ENCODE peak calls at places on chromosomes 6 and 20, in seven cellular contexts. B is CD8-positive, alpha-beta T cell; P is kidney; H is pancreas; Y is trophoblast cell; M is A673; I is ascending aorta. U is an unnamed sample.
A peak's percentile ranks its signal among the peaks of the same experiment; 100 is the strongest.

GRCh38 chr6:42808492-42809483 is 26.9 kb downstream of the BICRAL start:
- DNase-seq in H (no peak), B (no peak), M (no peak), P (no peak), I (no peak), Y (no peak), U (no peak)

GRCh38 chr6:148304976-148305375 is 37.7 kb upstream of the SASH1 start:
- DNase-seq in H (no peak), B (no peak), I (no peak), Y (no peak), P (no peak), M (peak; percentile 80), U (no peak)

GRCh38 chr20:35773154-35773751 is 1.4 kb downstream of the PHF20 start:
- DNase-seq in Y (peak; percentile 93), P (no peak), B (peak; percentile 57), M (no peak), H (no peak), I (no peak), U (peak; percentile 53)

GRCh38 chr20:19621072-19621471 is 137.0 kb upstream of the RIN2 start:
- DNase-seq in P (no peak), Y (no peak), M (peak; percentile 79), B (no peak), H (no peak), I (no peak), U (no peak)

GRCh38 chr6:105135907-105136432 is 43.8 kb downstream of the POPDC3 start:
- DNase-seq in M (peak; percentile 7), I (no peak), B (no peak), Y (no peak), P (no peak), H (no peak), U (no peak)

GRCh38 chr20:46214831-46215488 is 93.3 kb downstream of the CDH22 start:
- DNase-seq in P (no peak), B (no peak), Y (no peak), H (no peak), I (no peak), M (peak; percentile 84), U (no peak)

GRCh38 chr20:19633985-19634384 is 124.1 kb upstream of the RIN2 start:
- DNase-seq in P (no peak), B (no peak), I (no peak), Y (no peak), M (peak; percentile 50), H (no peak), U (no peak)

GRCh38 chr6:12058164-12058926 is 46.2 kb downstream of the HIVEP1 start:
- DNase-seq in H (peak; percentile 33), Y (no peak), M (no peak), I (no peak), B (no peak), P (no peak), U (no peak)

GRCh38 chr6:13248053-13248452 is 80.3 kb downstream of the TBC1D7 start:
- DNase-seq in B (no peak), I (no peak), M (peak; percentile 35), Y (no peak), P (no peak), H (peak; percentile 53), U (no peak)

GRCh38 chr6:51350308-51350904 is 531.7 kb downstream of the TFAP2B start:
- DNase-seq in B (no peak), M (peak; percentile 27), I (no peak), H (no peak), Y (no peak), P (no peak), U (no peak)

GRCh38 chr20:2402271-2402980 is 21.7 kb downstream of the TGM6 start:
- DNase-seq in H (no peak), I (no peak), Y (no peak), P (no peak), B (no peak), M (peak; percentile 37), U (no peak)

DNA sequence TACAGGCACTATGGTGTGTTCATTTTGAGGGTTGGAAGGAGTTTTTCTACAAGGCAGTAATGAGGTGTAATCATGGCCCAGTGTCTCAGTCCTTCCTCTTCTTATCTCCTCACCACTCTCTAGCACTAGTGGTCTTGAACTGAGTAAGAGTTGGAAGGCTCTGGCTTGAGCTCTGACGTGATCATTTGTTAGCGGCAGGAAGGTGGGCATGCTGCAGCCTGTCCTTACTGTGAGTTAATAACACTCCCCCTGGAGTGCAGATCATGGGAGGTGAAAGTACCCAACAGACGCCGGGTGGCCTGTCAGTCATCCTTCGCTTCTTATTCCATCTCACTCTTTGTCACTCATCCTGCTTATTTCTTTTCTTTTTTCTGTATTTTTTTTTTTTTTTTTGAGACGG is 356.9 kb downstream of the CDKAL1 start:
- DNase-seq in P (no peak), H (no peak), I (no peak), M (no peak), Y (no peak), B (no peak), U (no peak)
- H3K4me1 ChIP-seq in P (no peaks in the 10 kb centered on the region), H (no peaks in the 10 kb centered on the region), I (no peaks in the 10 kb centered on the region), M (no peaks in the 10 kb centered on the region), Y (no peaks in the 10 kb centered on the region), B (no peaks in the 10 kb centered on the region), U (no peaks in the 10 kb centered on the region)

GRCh38 chr6:7899889-7900213 is 10.7 kb downstream of the TXNDC5 start:
- DNase-seq in I (no peak), P (no peak), M (no peak), B (no peak), Y (no peak), H (no peak), U (no peak)

GRCh38 chr6:7899046-7899888 is 11.3 kb downstream of the TXNDC5 start:
- DNase-seq in B (no peak), Y (no peak), I (no peak), M (no peak), H (no peak), P (no peak), U (no peak)

GRCh38 chr6:7901056-7901455 is 9.5 kb downstream of the TXNDC5 start:
- DNase-seq in P (no peak), I (no peak), H (peak; percentile 39), Y (no peak), B (no peak), M (no peak), U (no peak)

GRCh38 chr6:7901780-7902179 is 8.8 kb downstream of the TXNDC5 start:
- DNase-seq in H (no peak), P (no peak), I (no peak), M (no peak), Y (no peak), B (no peak), U (no peak)

GRCh38 chr6:7900621-7901020 is 10.0 kb downstream of the TXNDC5 start:
- DNase-seq in H (no peak), I (no peak), P (no peak), Y (no peak), B (no peak), M (no peak), U (no peak)
- H3K36me3 ChIP-seq in H (peaks cover 30% of the 10 kb centered on the region), I (peaks cover 76% of the 10 kb centered on the region), P (peaks cover 56% of the 10 kb centered on the region), Y (peaks cover 45% of the 10 kb centered on the region), B (peaks cover 7% of the 10 kb centered on the region), M (peaks cover 85% of the 10 kb centered on the region), U (peaks cover 15% of the 10 kb centered on the region)

GRCh38 chr6:30685977-30686907 is at the start of gene PPP1R18:
- DNase-seq in Y (peak; percentile 54), I (no peak), H (peak; percentile 69), P (peak; percentile 95), M (peak; percentile 72), B (peak; percentile 85), U (peak; percentile 79)
- H3K4me1 ChIP-seq in Y (peaks cover 38% of the 10 kb centered on the region), I (peaks cover 7% of the 10 kb centered on the region), H (peaks cover 11% of the 10 kb centered on the region), P (peaks cover 22% of the 10 kb centered on the region), M (peaks cover 60% of the 10 kb centered on the region), B (peaks cover 33% of the 10 kb centered on the region), U (peaks cover 43% of the 10 kb centered on the region)

GRCh38 chr6:157925771-157926170 is 55.9 kb upstream of the SYNJ2 start:
- DNase-seq in H (no peak), Y (no peak), B (no peak), I (no peak), P (no peak), M (no peak), U (no peak)
- H3K36me3 ChIP-seq in H (peaks cover 7% of the 10 kb centered on the region), Y (peaks cover 15% of the 10 kb centered on the region), B (peaks cover 29% of the 10 kb centered on the region), I (peaks cover 64% of the 10 kb centered on the region), P (peaks cover 49% of the 10 kb centered on the region), M (peaks cover 24% of the 10 kb centered on the region), U (peaks cover 11% of the 10 kb centered on the region)

GRCh38 chr6:93351222-93351621 is 68.1 kb downstream of the EPHA7 start:
- DNase-seq in Y (no peak), H (no peak), I (no peak), P (no peak), B (no peak), M (peak; percentile 52), U (no peak)
- H3K4me1 ChIP-seq in Y (no peaks in the 10 kb centered on the region), H (no peaks in the 10 kb centered on the region), I (no peaks in the 10 kb centered on the region), P (no peaks in the 10 kb centered on the region), B (no peaks in the 10 kb centered on the region), M (peaks cover 4% of the 10 kb centered on the region), U (no peaks in the 10 kb centered on the region)

GRCh38 chr20:48698507-48699267 is 129.1 kb downstream of the PREX1 start:
- DNase-seq in H (no peak), P (no peak), B (no peak), I (no peak), Y (no peak), M (peak; percentile 68), U (peak; percentile 34)

GRCh38 chr20:48703107-48703506 is 124.7 kb downstream of the PREX1 start:
- DNase-seq in B (no peak), Y (no peak), H (no peak), M (no peak), I (no peak), P (no peak), U (no peak)

GRCh38 chr20:48703511-48704219 is 124.1 kb downstream of the PREX1 start:
- DNase-seq in I (no peak), P (peak; percentile 32), Y (no peak), M (no peak), B (no peak), H (no peak), U (no peak)

GRCh38 chr20:48702388-48703041 is 125.3 kb downstream of the PREX1 start:
- DNase-seq in I (no peak), Y (no peak), H (no peak), M (no peak), B (no peak), P (no peak), U (no peak)

DNA sequence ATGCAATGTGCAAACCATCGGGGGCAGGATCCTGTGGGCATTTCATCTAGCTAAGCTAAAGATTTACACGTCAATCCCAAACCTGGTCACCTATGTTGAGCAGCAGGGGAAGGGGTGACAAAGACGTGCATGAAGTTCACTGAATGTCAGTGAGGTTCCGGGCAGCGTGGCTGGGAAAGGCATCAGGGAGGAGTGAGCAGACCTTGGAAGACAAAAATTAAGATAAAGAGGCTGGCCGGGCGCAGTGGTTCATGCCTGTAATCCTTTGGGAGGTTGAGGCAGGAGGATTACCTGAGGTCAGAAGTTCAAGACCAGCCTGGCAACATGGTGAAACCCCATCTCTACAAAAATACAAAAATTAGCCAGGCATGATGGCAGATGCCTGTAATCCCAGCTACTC is 126.1 kb downstream of the PREX1 start:
- DNase-seq in P (no peak), B (no peak), H (no peak), I (no peak), Y (no peak), M (no peak), U (no peak)
- H3K36me3 ChIP-seq in P (no peaks in the 10 kb centered on the region), B (peaks cover 28% of the 10 kb centered on the region), H (no peaks in the 10 kb centered on the region), I (no peaks in the 10 kb centered on the region), Y (no peaks in the 10 kb centered on the region), M (peaks cover 81% of the 10 kb centered on the region), U (peaks cover 29% of the 10 kb centered on the region)